ENCODE peak calls at places on chromosome 11, in ten cellular contexts. Z is ovary; F is lung; R is cardiac muscle cell; Y is H9; W is heart left ventricle; S is A673; Q is CD4-positive, alpha-beta T cell; L is thoracic aorta; D is AG04450. K is an unnamed sample. For H3K27me3, the result is how much of the 10 kb centered on the place peaks cover.

GRCh38 chr11:121933694-121934093 is 182.3 kb downstream of the BLID start:
- DNase-seq in R (no peak), Q (no peak), L (no peak), S (no peak), Z (no peak), W (no peak), D (no peak), F (no peak), Y (no peak), K (no peak)

GRCh38 chr11:72483412-72484186 is 49.3 kb upstream of the CLPB start:
- DNase-seq in L (no peak), F (no peak), R (no peak), Y (no peak), Q (no peak), S (peak), D (no peak), Z (no peak), W (no peak), K (peak)

GRCh38 chr11:75383246-75383645 is 16.1 kb upstream of the RPS3 start:
- DNase-seq in Z (no peak), L (no peak), W (no peak), Y (peak), D (no peak), Q (peak), S (no peak), R (no peak), F (no peak), K (no peak)

GRCh38 chr11:114848027-114848426 is 169.7 kb downstream of the NXPE2 start:
- DNase-seq in Q (no peak), W (no peak), F (no peak), Z (no peak), S (peak), Y (no peak), D (no peak), L (no peak), R (no peak), K (no peak)

GRCh38 chr11:22304337-22304961 is 33.7 kb upstream of the SLC17A6 start:
- DNase-seq in F (no peak), Q (no peak), Y (no peak), L (no peak), D (no peak), W (no peak), R (peak), Z (no peak), S (peak), K (no peak)

GRCh38 chr11:3970101-3970500 is 114.6 kb downstream of the STIM1 start:
- DNase-seq in Q (no peak), F (no peak), D (no peak), Z (no peak), S (no peak), L (no peak), Y (no peak), W (no peak), R (no peak), K (no peak)

GRCh38 chr11:128711136-128711535 is 17.3 kb downstream of the FLI1 start:
- DNase-seq in Q (no peak), R (no peak), L (no peak), D (no peak), Z (no peak), W (no peak), F (no peak), S (no peak), Y (no peak), K (no peak)

GRCh38 chr11:61361686-61362541 is at the start of the genes CYB561A3 and TMEM138:
- DNase-seq in Y (peak), Z (peak), F (peak), Q (peak), R (peak), D (peak), W (peak), L (peak), S (peak), K (peak)

GRCh38 chr11:16081756-16082531 is 274.4 kb downstream of the SOX6 start:
- DNase-seq in D (no peak), L (no peak), R (no peak), W (no peak), Q (no peak), F (no peak), Y (no peak), Z (no peak), S (no peak), K (no peak)

GRCh38 chr11:8342821-8343681 is 79.4 kb upstream of the LMO1 start:
- DNase-seq in L (no peak), Y (no peak), W (no peak), Q (no peak), R (no peak), F (no peak), D (no peak), S (no peak), Z (no peak), K (no peak)

GRCh38 chr11:3136542-3137455 is 28.3 kb downstream of the OSBPL5 start:
- DNase-seq in Z (no peak), S (no peak), D (no peak), F (no peak), Y (no peak), Q (no peak), W (no peak), L (no peak), R (no peak), K (no peak)

GRCh38 chr11:105046898-105047579 is 1.9 kb upstream of the CARD16 start:
- DNase-seq in Y (no peak), L (no peak), D (peak), F (peak), S (peak), Z (peak), R (no peak), W (no peak), Q (no peak), K (no peak)

GRCh38 chr11:133991101-133991500 is 34.3 kb upstream of the IGSF9B start:
- DNase-seq in R (no peak), W (no peak), S (no peak), D (no peak), Z (no peak), F (no peak), Q (no peak), L (no peak), Y (no peak), K (no peak)

GRCh38 chr11:96393753-96394348 is 4.0 kb downstream of the JRKL start:
- DNase-seq in D (peak), Z (no peak), L (no peak), Y (no peak), W (no peak), Q (no peak), F (no peak), R (peak), S (peak), K (no peak)

GRCh38 chr11:125333354-125334077 is 162.5 kb downstream of the FEZ1 start:
- DNase-seq in Y (no peak), Q (no peak), Z (no peak), S (no peak), F (no peak), D (no peak), L (no peak), W (no peak), R (no peak), K (no peak)

GRCh38 chr11:46208803-46209202 is 68.7 kb upstream of the CREB3L1 start:
- DNase-seq in Z (no peak), S (no peak), L (no peak), Y (no peak), D (no peak), W (no peak), Q (no peak), F (no peak), R (no peak), K (no peak)

GRCh38 chr11:65743928-65744698 is 23.5 kb upstream of the RNASEH2C start:
- DNase-seq in R (peak), L (no peak), W (peak), D (no peak), Z (no peak), F (no peak), S (peak), Q (no peak), Y (peak), K (no peak)
- TF ChIP-seq CTCF in R (peak), L (no peak), W (peak), D (peak), Z (no peak), F (no peak), S (peak), Q (no peak), Y (peak), K (no peak)

DNA sequence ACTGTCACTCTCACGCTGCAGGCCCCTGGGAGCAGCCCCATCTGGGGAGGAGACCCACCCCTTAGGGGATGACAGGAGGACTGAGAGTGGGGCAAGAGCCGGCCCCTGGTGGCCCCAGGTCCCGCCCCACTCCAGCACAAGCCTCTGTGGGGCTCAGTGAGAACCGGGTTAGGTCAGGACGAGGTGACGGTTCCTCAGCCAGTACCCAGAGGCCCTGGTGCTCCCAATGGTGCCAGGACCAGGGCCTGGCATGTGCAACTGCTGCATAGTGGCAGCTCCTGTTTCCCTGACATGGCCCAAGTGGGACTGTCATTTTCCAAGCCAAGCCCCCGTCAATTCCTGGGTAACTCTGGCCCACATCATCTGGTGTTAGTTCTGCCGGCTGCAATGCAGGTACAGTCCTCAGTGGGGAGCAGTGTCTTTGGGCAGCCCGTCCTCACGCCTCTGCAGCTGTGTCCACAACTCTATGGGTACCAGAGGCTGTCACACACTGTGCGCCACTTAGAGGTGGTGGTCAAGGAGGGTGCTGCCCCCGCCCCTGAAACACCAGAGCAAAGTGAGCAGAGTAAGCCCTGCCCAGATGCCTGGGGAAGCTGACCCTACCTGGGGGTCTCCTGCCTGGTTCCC is 15.9 kb downstream of the CHID1 start:
- DNase-seq in Z (no peak), F (no peak), D (no peak), R (no peak), Y (no peak), Q (no peak), S (no peak), W (no peak), L (no peak), K (no peak)
- H3K27ac ChIP-seq in Z (no peak), F (no peak), D (no peak), R (no peak), Y (no peak), Q (no peak), S (no peak), W (no peak), L (no peak), K (no peak)

GRCh38 chr11:85281550-85281949 is 345.6 kb downstream of the DLG2 start:
- DNase-seq in W (no peak), L (no peak), F (no peak), S (no peak), Y (no peak), Q (no peak), R (no peak), D (no peak), Z (no peak), K (no peak)

GRCh38 chr11:85279267-85279666 is 347.9 kb downstream of the DLG2 start:
- DNase-seq in Y (no peak), Q (no peak), F (no peak), Z (no peak), L (no peak), W (no peak), S (no peak), R (no peak), D (no peak), K (no peak)

DNA sequence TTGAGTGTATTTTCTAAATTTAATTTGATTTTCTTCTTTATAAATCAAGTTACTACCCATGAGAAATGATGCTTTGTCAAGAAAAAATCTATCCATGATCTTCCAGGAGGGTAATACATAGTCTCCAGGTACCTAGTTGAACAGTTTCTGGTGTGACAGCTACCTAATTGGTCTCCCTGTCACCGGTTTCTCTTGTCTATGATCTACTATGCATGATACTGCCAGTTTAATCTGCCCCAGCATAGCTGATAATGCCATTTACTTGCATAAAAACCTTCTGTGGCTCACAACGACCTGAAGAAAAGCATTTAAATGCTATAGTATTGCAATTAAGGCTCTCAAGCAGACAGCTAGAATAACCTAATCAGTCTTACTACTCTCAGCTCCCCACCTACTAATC is 349.5 kb downstream of the DLG2 start:
- DNase-seq in F (no peak), Q (no peak), W (no peak), R (no peak), D (no peak), L (no peak), S (no peak), Y (no peak), Z (no peak), K (no peak)
- H3K27me3 ChIP-seq in F (under half), Q (under half), W (under half), R (under half), D (under half), L (under half), S (under half), Y (under half), Z (under half), K (under half)

DNA sequence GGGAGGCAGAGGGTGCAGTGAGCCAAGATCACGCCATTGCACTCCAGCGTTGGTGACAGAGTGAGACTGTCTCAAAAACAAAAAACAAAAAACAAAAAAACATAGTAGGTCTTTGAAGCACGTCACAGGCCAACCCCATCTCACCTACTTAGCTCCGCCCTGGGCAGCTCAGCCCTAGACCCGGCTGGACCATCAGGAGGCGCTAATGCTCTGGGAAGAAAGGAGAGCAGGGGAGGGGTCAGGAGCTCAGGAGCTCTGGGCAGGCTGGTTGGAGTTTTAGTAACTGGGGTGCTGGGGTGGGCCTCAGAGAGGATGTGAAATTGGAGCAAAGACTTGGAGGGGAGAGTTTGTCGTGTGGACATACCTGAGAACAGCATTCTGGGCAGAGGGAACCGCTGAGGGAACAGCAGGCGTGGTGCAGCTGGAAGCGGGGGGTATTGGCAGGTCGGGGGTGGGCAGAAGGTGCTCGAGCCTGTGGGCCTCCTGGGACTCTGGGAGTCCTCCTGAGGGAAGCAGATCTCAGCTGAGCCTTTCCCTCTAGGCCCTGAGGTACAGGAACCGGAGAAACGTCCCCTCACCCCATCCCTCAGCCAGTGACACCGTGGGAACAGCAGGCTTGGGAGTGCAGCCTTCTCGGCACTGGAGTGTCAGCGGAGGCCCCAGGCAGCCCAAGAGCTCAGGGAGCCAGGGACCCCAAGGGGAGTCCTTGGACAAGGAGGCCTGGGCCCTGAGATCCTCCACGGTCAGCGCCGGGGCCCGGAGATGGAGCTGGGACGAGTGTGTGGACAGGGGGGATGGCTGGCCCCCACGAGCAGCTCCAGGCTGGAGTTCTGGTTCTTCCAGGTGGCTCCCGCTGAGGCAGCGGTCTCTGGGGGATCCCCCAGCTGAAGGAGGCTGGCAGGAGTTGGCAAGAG is 2.2 kb upstream of the RPS6KA4 start:
- DNase-seq in L (no peak), W (no peak), Q (no peak), F (no peak), D (no peak), S (peak), Y (peak), R (peak), Z (no peak), K (no peak)
- TF ChIP-seq CTCF in L (no peak), W (peak), Q (no peak), F (no peak), D (peak), S (peak), Y (peak), R (peak), Z (no peak), K (peak)

GRCh38 chr11:92827132-92827531 is 142.3 kb upstream of the MTNR1B start:
- DNase-seq in R (no peak), Q (no peak), S (no peak), D (no peak), Z (no peak), Y (no peak), F (no peak), L (no peak), W (no peak), K (no peak)
- H3K27ac ChIP-seq in R (no peak), Q (no peak), S (no peak), D (no peak), Z (no peak), Y (no peak), F (no peak), L (no peak), W (no peak), K (no peak)

K was measured in heart right ventricle.